ENCODE peak calls at places on chromosomes 7 and 10, in four cellular contexts. C is omental fat pad; J is activated CD4-positive, alpha-beta T cell treated with anti-CD3 and anti-CD28 coated beads, Interleukin-2, amount 50 U/mL, for 24 hours; I is NCI-H1105. B is an unnamed sample.

GRCh38 chr7:15685358-15686181 is 913 bp downstream of the MEOX2 start:
- DNase-seq in C (no peak), J (no peak), I (peak), B (peak)

GRCh38 chr10:109287858-109288257 is 635.5 kb downstream of the XPNPEP1 start:
- DNase-seq in C (no peak), J (no peak), I (no peak), B (no peak)

GRCh38 chr10:24385776-24386175 is 176.8 kb downstream of the KIAA1217 start:
- DNase-seq in C (no peak), J (no peak), I (no peak), B (no peak)

GRCh38 chr10:93081296-93081695 is 7.6 kb downstream of the CYP26A1 start:
- DNase-seq in C (no peak), J (no peak), I (no peak), B (no peak)

GRCh38 chr10:114403545-114404161 is 649 bp downstream of the AFAP1L2 start:
- DNase-seq in C (no peak), J (no peak), I (no peak), B (no peak)

GRCh38 chr10:74189999-74190421 is 39.0 kb downstream of the ADK start:
- DNase-seq in C (no peak), J (no peak), I (no peak), B (no peak)

GRCh38 chr10:79023489-79024162 is 45.1 kb upstream of the ZMIZ1 start:
- DNase-seq in C (peak), J (no peak), I (no peak), B (no peak)

GRCh38 chr10:69878951-69879350 is 77.2 kb downstream of the COL13A1 start:
- DNase-seq in C (no peak), J (no peak), I (no peak), B (no peak)

GRCh38 chr7:34315032-34315431 is 343.0 kb upstream of the NPSR1 start:
- DNase-seq in C (no peak), J (no peak), I (no peak), B (no peak)

GRCh38 chr7:14834456-14834855 is 68.1 kb downstream of the DGKB start:
- DNase-seq in C (no peak), J (no peak), I (no peak), B (no peak)

GRCh38 chr10:14878266-14879054 is at the start of gene SUV39H2:
- DNase-seq in C (peak), J (peak), I (peak), B (peak)

GRCh38 chr7:105337529-105337928 is 51.2 kb downstream of the SRPK2 start:
- DNase-seq in C (no peak), J (no peak), I (no peak), B (no peak)

B was measured in mesothelial cell of epicardium.